ENCODE peak calls at places on chromosomes 5 and 9, in five cellular contexts. E, N, R, T and W are unnamed samples.
A peak's percentile ranks its signal among the peaks of the same experiment; 100 is the strongest.

GRCh38 chr9:132381966-132382541 is 24.6 kb downstream of the TTF1 start:
- DNase-seq in R (no peak), T (no peak), N (no peak), E (no peak), W (no peak)

GRCh38 chr9:127174386-127175318 is 52.2 kb upstream of the ANGPTL2 start:
- DNase-seq in T (no peak), E (peak; percentile 22), R (no peak), N (no peak), W (no peak)

GRCh38 chr9:115202960-115203751 is 85.2 kb upstream of the TNC start:
- DNase-seq in R (no peak), E (no peak), T (peak; percentile 93), N (no peak), W (no peak)

GRCh38 chr5:118068886-118069285 is 919.5 kb downstream of the DTWD2 start:
- DNase-seq in E (no peak), N (no peak), T (no peak), R (no peak), W (no peak)

GRCh38 chr5:84382363-84383295 is 2.1 kb downstream of the EDIL3 start:
- DNase-seq in E (peak; percentile 69), N (no peak), R (peak; percentile 12), T (peak; percentile 82), W (peak; percentile 54)

GRCh38 chr5:93623153-93623552 is 40.1 kb downstream of the NR2F1 start:
- DNase-seq in N (no peak), T (no peak), R (no peak), E (no peak), W (no peak)

GRCh38 chr5:132526290-132526973 is 16.9 kb downstream of the IL5 start:
- DNase-seq in R (peak; percentile 89), E (peak; percentile 72), N (peak; percentile 21), T (peak; percentile 63), W (peak; percentile 69)

GRCh38 chr9:134326754-134327526 is 685 bp downstream of the RXRA start:
- DNase-seq in R (peak; percentile 53), N (no peak), E (no peak), T (peak; percentile 57), W (no peak)

GRCh38 chr9:28774433-28775029 is 1201.2 kb upstream of the C9orf72 start:
- DNase-seq in R (peak; percentile 71), E (no peak), N (no peak), T (peak; percentile 61), W (peak; percentile 24)

GRCh38 chr5:88438006-88438405 is 169.4 kb upstream of the TMEM161B start:
- DNase-seq in N (no peak), R (peak; percentile 29), T (no peak), E (no peak), W (no peak)

GRCh38 chr9:11107196-11107595 is 494.4 kb upstream of the PTPRD start:
- DNase-seq in E (no peak), T (no peak), N (no peak), R (no peak), W (no peak)

GRCh38 chr5:65823820-65824445 is 101.9 kb downstream of the NLN start:
- DNase-seq in N (no peak), T (no peak), E (no peak), R (no peak), W (no peak)

GRCh38 chr5:6082685-6083084 is 295.7 kb downstream of the MED10 start:
- DNase-seq in T (no peak), R (peak; percentile 6), E (no peak), N (no peak), W (no peak)

GRCh38 chr5:112555691-112556090 is 136.6 kb upstream of the EPB41L4A start:
- DNase-seq in N (no peak), T (peak; percentile 30), E (no peak), R (no peak), W (no peak)

GRCh38 chr5:39619161-39619818 is 194.5 kb upstream of the DAB2 start:
- DNase-seq in R (no peak), E (no peak), T (no peak), N (no peak), W (no peak)

GRCh38 chr9:132744881-132745761 is 74.9 kb downstream of the GTF3C4 start:
- DNase-seq in T (peak; percentile 6), E (peak; percentile 63), N (no peak), R (no peak), W (peak; percentile 44)

GRCh38 chr5:25330721-25331120 is 685.9 kb upstream of the CDH10 start:
- DNase-seq in T (no peak), R (no peak), E (no peak), N (no peak), W (no peak)

GRCh38 chr9:5292141-5292540 is 12.4 kb downstream of the RLN2 start:
- DNase-seq in T (peak; percentile 81), R (no peak), E (no peak), N (no peak), W (no peak)

GRCh38 chr9:37925786-37926736 is 22.1 kb upstream of the SLC25A51 start:
- DNase-seq in R (no peak), E (no peak), T (peak; percentile 73), N (no peak), W (no peak)

GRCh38 chr5:139808481-139809330 is 13.1 kb downstream of the PSD2 start:
- DNase-seq in N (no peak), R (peak; percentile 48), E (peak; percentile 82), T (peak; percentile 43), W (peak; percentile 30)

GRCh38 chr5:100270323-100270771 is 264.8 kb upstream of the FAM174A start:
- DNase-seq in N (no peak), T (peak; percentile 6), R (no peak), E (no peak), W (no peak)

GRCh38 chr5:38258319-38259061 is at the start of gene EGFLAM:
- DNase-seq in T (peak; percentile 39), R (peak; percentile 31), N (peak; percentile 43), E (peak; percentile 75), W (peak; percentile 56)

GRCh38 chr9:11558043-11558442 is 945.2 kb upstream of the PTPRD start:
- DNase-seq in R (no peak), T (no peak), E (no peak), N (no peak), W (no peak)

GRCh38 chr5:109876941-109877669 is 187.4 kb downstream of the MAN2A1 start:
- DNase-seq in T (no peak), R (no peak), N (no peak), E (no peak), W (no peak)

DNA sequence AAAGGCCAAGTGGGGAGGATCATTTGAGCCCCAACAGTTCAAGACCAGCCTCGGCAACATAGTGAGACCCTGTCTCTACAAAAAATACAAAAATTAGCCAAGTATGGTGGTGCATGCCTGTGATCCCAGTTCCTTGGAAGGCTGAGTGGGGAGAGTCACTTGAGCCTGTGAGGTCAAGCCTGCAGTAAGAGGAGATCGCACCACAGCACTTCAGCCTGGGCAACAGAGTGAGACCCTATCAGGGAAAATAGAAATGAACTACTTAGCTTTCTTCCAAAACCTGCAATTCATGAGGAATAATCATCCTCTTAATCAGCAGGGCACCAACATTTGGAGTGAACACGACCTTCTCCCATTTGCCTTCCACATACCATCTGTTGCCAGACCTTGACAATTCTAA is 96.1 kb downstream of the OR2K2 start:
- DNase-seq in T (no peak), R (no peak), N (no peak), E (no peak), W (no peak)
- H2BK12ac ChIP-seq in T (no peak overlapping the region), R (no peak overlapping the region), N (no peak overlapping the region), E (no peak overlapping the region), W (no peak overlapping the region)

DNA sequence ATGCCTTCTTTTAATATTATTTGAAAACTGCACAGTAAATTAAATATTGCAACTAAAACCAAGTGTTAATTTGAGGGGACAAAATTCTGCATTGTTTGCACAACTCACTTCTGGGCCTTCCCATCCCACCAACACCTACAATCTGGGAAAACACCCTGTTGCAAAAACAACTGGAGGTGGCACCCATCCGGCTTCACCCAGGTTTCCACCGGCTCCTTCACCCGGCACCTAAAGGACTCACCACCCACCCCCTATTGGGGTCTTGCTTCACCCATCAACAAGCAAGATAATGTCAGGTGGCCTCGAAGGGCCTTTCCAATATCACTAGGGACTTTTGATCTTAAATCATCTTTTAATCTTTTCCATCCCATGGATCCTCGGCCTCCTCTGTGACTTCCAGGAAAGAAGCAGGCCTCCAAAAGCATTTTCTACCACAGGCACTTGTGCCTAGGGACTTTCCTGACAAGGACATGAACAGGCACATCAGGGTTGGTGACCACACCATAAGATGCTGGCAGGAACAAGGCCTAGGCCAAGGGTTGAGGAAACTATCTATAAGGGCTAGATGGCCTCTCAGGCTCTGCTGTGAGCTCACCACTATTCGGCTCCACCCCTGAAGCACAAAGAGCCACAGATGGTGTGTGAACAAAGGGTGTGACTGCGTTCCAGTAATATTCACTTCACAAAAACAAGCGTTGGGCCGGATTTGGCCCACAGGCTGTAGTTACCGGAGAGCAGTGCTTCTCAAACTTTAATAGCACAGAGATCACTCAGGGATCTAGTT is 205.1 kb downstream of the AUH start:
- DNase-seq in T (no peak), E (no peak), R (peak; percentile 96), N (no peak), W (no peak)
- H2AK5ac ChIP-seq in T (no peak overlapping the region), E (no peak overlapping the region), R (no peak overlapping the region), N (no peak overlapping the region), W (no peak overlapping the region)

GRCh38 chr9:130913599-130914416 is 17.2 kb upstream of the QRFP start:
- DNase-seq in T (no peak), E (no peak), R (no peak), N (no peak), W (no peak)
- H3K9ac ChIP-seq in T (peak overlapping the region; percentile 68), E (no peak overlapping the region), R (no peak overlapping the region), N (no peak overlapping the region), W (no peak overlapping the region)

GRCh38 chr5:19044931-19045695 is 942.9 kb downstream of the CDH18 start:
- DNase-seq in R (no peak), E (peak; percentile 32), N (no peak), T (no peak), W (no peak)

GRCh38 chr5:19047277-19047676 is 940.7 kb downstream of the CDH18 start:
- DNase-seq in T (no peak), R (no peak), E (peak; percentile 71), N (peak; percentile 38), W (no peak)

DNA sequence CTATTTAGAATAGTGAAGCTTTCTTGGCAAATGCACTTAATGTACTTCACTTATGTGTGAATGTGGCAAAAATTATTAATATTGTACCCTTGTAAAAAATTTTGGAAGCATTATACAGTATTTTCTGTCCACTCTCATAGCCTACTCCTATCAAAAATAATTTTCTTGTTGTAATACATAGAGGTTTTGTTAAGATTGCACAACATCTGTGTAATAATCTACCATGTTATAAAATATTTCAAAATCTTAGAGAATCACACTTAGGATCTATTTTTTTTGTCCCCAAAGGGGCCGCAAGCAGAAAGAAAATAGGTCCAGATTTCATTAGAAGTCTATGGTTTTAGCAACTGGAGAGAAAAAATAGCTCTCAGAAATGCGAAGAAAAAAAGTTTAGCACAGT is 945.9 kb downstream of the CDH18 start:
- DNase-seq in E (no peak), T (no peak), R (no peak), N (no peak), W (no peak)
- H2BK12ac ChIP-seq in E (no peak overlapping the region), T (no peak overlapping the region), R (no peak overlapping the region), N (no peak overlapping the region), W (no peak overlapping the region)